ENCODE peak calls at places on chromosomes 11 and 22, in six cellular contexts. D is progenitor cell of endocrine pancreas; M is NCI-H1105; Q is tibial artery; U is stimulated activated CD8-positive, alpha-beta memory T cell treated with anti-CD3 and anti-CD28 coated beads, Interleukin-12 subunit alpha, Interleukin-12 subunit beta, amount 100 ng/mL, for 1 hour; S is fibroblast of lung. T is an unnamed sample.

GRCh38 chr11:122778148-122778547 is 60.2 kb upstream of the CRTAM start:
- DNase-seq in U (no peak), D (no peak), S (no peak), Q (no peak), M (no peak), T (no peak)

GRCh38 chr22:42229455-42230149 is 40.9 kb downstream of the TCF20 start:
- DNase-seq in D (no peak), S (peak), M (no peak), U (no peak), Q (no peak), T (no peak)

GRCh38 chr11:84261707-84262106 is 975.5 kb upstream of the CCDC90B start:
- DNase-seq in U (no peak), S (no peak), Q (no peak), M (peak), D (no peak), T (peak)

GRCh38 chr11:13465909-13466371 is 2.9 kb upstream of the BTBD10 start:
- DNase-seq in Q (no peak), M (no peak), U (no peak), S (peak), D (no peak), T (peak)

GRCh38 chr11:76159983-76160661 is 46.2 kb downstream of the WNT11 start:
- DNase-seq in D (no peak), U (no peak), Q (no peak), S (no peak), M (no peak), T (no peak)

GRCh38 chr11:76588455-76589325 is 81.9 kb downstream of the LRRC32 start:
- DNase-seq in Q (no peak), U (no peak), M (no peak), D (no peak), S (no peak), T (no peak)

GRCh38 chr22:20117656-20118571 is 888 bp upstream of the TRMT2A start:
- DNase-seq in S (peak), D (no peak), U (no peak), M (no peak), Q (no peak), T (peak)

GRCh38 chr11:119942583-119943338 is 195.2 kb downstream of the TRIM29 start:
- DNase-seq in D (no peak), M (no peak), S (peak), U (no peak), Q (no peak), T (no peak)

GRCh38 chr11:76086713-76087635 is 119.3 kb downstream of the WNT11 start:
- DNase-seq in U (no peak), D (no peak), S (peak), M (no peak), Q (no peak), T (no peak)

GRCh38 chr11:109426442-109426841 is 4.5 kb downstream of the C11orf87 start:
- DNase-seq in D (no peak), S (no peak), M (no peak), U (no peak), Q (no peak), T (peak)

GRCh38 chr11:109033627-109034340 is 368.9 kb downstream of the DDX10 start:
- DNase-seq in M (no peak), U (no peak), Q (no peak), S (peak), D (no peak), T (peak)

GRCh38 chr11:130677486-130678153 is 229.2 kb downstream of the ADAMTS15 start:
- DNase-seq in Q (no peak), U (no peak), S (peak), M (no peak), D (no peak), T (peak)

GRCh38 chr11:120511116-120511803 is at the start of gene GRIK4:
- DNase-seq in S (peak), U (peak), M (peak), D (peak), Q (peak), T (peak)

GRCh38 chr11:59615132-59615636 is 390 bp downstream of the OSBP start:
- DNase-seq in M (peak), U (peak), Q (peak), D (peak), S (no peak), T (peak)

GRCh38 chr11:2741006-2741376 is 41.2 kb upstream of the KCNQ1OT1 start:
- DNase-seq in Q (peak), D (no peak), M (no peak), S (no peak), U (no peak), T (no peak)

GRCh38 chr11:3218483-3219280 is at the start of gene MRGPRG:
- DNase-seq in Q (peak), D (no peak), U (no peak), M (no peak), S (no peak), T (no peak)

GRCh38 chr11:3153291-3153861 is 11.7 kb downstream of the OSBPL5 start:
- DNase-seq in D (no peak), M (no peak), U (no peak), Q (peak), S (peak), T (no peak)

GRCh38 chr22:36641902-36642640 is 61.5 kb downstream of the CACNG2 start:
- DNase-seq in U (no peak), S (peak), Q (no peak), D (no peak), M (no peak), T (peak)

GRCh38 chr22:50059185-50059880 is 1.2 kb upstream of the TTLL8 start:
- DNase-seq in U (no peak), S (peak), M (no peak), D (no peak), Q (no peak), T (peak)

GRCh38 chr22:27137809-27138400 is 480.5 kb downstream of the MIAT start:
- DNase-seq in M (no peak), S (no peak), U (no peak), Q (no peak), D (no peak), T (no peak)

GRCh38 chr11:133886029-133886428 is 40.7 kb upstream of the SPATA19 start:
- DNase-seq in U (no peak), S (no peak), M (no peak), Q (no peak), D (no peak), T (no peak)

GRCh38 chr11:119691020-119691666 is 37.9 kb downstream of the NECTIN1 start:
- DNase-seq in S (no peak), D (no peak), U (no peak), Q (no peak), M (no peak), T (no peak)

GRCh38 chr22:48488149-48488551 is 1339.5 kb downstream of the BRD1 start:
- DNase-seq in U (no peak), Q (peak), S (no peak), D (no peak), M (no peak), T (no peak)

GRCh38 chr11:65719887-65720236 is 736 bp downstream of the RNASEH2C start:
- DNase-seq in M (no peak), S (peak), D (no peak), Q (no peak), U (no peak), T (peak)

GRCh38 chr11:5366856-5367255 is 15.5 kb downstream of the OR51B6 start:
- DNase-seq in Q (no peak), S (no peak), D (no peak), M (no peak), U (no peak), T (no peak)

GRCh38 chr11:128116447-128117240 is 470.7 kb downstream of the ETS1 start:
- DNase-seq in U (no peak), D (no peak), Q (no peak), S (no peak), M (no peak), T (peak)

T was measured in A673.